ENCODE peak calls at places on chromosomes 7 and 10, in nine cellular contexts. K is SHP77; L is activated naive CD8-positive, alpha-beta T cell treated with anti-CD3 and anti-CD28 coated beads for 36 hours; T is T-helper 1 cell; J is EH; N is tibial artery; E is left cardiac atrium; I is activated T-cell treated with anti-CD3 and anti-CD28 coated beads, Interleukin-2, amount 50 U/mL, for 4 hours; U is AG08396. D is an unnamed sample.

GRCh38 chr7:150784954-150785353 is 15.2 kb downstream of the TMEM176B start:
- DNase-seq in K (no peak), L (no peak), T (no peak), J (no peak), N (no peak), E (no peak), I (no peak), U (no peak), D (no peak)

GRCh38 chr10:79055892-79056291 is 12.9 kb upstream of the ZMIZ1 start:
- DNase-seq in K (no peak), L (no peak), T (no peak), J (no peak), N (peak; percentile 14), E (no peak), I (no peak), U (no peak), D (no peak)

GRCh38 chr7:2431260-2431867 is 28.0 kb downstream of the CHST12 start:
- DNase-seq in K (peak; percentile 51), L (peak; percentile 30), T (no peak), J (peak; percentile 33), N (no peak), E (no peak), I (peak; percentile 23), U (no peak), D (peak; percentile 61)

GRCh38 chr10:124152781-124153600 is 59.6 kb upstream of the CHST15 start:
- DNase-seq in K (peak; percentile 85), L (peak; percentile 48), T (peak; percentile 8), J (peak; percentile 92), N (peak; percentile 44), E (peak; percentile 60), I (peak; percentile 23), U (peak; percentile 87), D (peak; percentile 82)

GRCh38 chr10:102743588-102744373 is at the start of gene WBP1L:
- DNase-seq in K (peak; percentile 98), L (peak; percentile 91), T (peak; percentile 95), J (peak; percentile 100), N (peak; percentile 98), E (peak; percentile 95), I (peak; percentile 93), U (peak; percentile 93), D (peak; percentile 95)

GRCh38 chr7:31340603-31341002 is at the start of gene NEUROD6:
- DNase-seq in K (no peak), L (no peak), T (no peak), J (no peak), N (no peak), E (no peak), I (no peak), U (no peak), D (no peak)

GRCh38 chr10:124739119-124739921 is 4.9 kb downstream of the FAM53B start:
- DNase-seq in K (no peak), L (no peak), T (no peak), J (no peak), N (no peak), E (no peak), I (no peak), U (no peak), D (no peak)

GRCh38 chr7:3214090-3214413 is 87.0 kb upstream of the SDK1 start:
- DNase-seq in K (no peak), L (no peak), T (no peak), J (no peak), N (no peak), E (no peak), I (no peak), U (no peak), D (no peak)

GRCh38 chr10:7304110-7304509 is 106.7 kb downstream of the SFMBT2 start:
- DNase-seq in K (no peak), L (no peak), T (no peak), J (no peak), N (no peak), E (no peak), I (no peak), U (no peak), D (no peak)

GRCh38 chr10:62766383-62766782 is 38.1 kb upstream of the ADO start:
- DNase-seq in K (no peak), L (no peak), T (no peak), J (no peak), N (no peak), E (no peak), I (no peak), U (no peak), D (no peak)

GRCh38 chr7:3267928-3268690 is 32.9 kb upstream of the SDK1 start:
- DNase-seq in K (peak; percentile 90), L (no peak), T (no peak), J (peak; percentile 9), N (no peak), E (no peak), I (no peak), U (peak; percentile 13), D (peak; percentile 86)

GRCh38 chr10:851891-852290 is 79.6 kb downstream of the LARP4B start:
- DNase-seq in K (no peak), L (no peak), T (no peak), J (no peak), N (no peak), E (no peak), I (no peak), U (no peak), D (no peak)

GRCh38 chr7:103446046-103446520 is at the start of gene SLC26A5:
- DNase-seq in K (no peak), L (peak; percentile 38), T (no peak), J (no peak), N (no peak), E (no peak), I (no peak), U (peak; percentile 17), D (no peak)

GRCh38 chr7:12594122-12594897 is 23.8 kb downstream of the SCIN start:
- DNase-seq in K (no peak), L (no peak), T (no peak), J (no peak), N (no peak), E (no peak), I (no peak), U (no peak), D (no peak)

GRCh38 chr7:30091431-30092386 is 43.1 kb upstream of the MTURN start:
- DNase-seq in K (no peak), L (no peak), T (no peak), J (peak; percentile 90), N (no peak), E (no peak), I (no peak), U (peak; percentile 65), D (peak; percentile 38)

GRCh38 chr10:51230828-51231227 is 156.5 kb downstream of the PRKG1 start:
- DNase-seq in K (no peak), L (no peak), T (no peak), J (no peak), N (no peak), E (no peak), I (no peak), U (no peak), D (no peak)

GRCh38 chr7:73433924-73434700 is 534 bp downstream of the FZD9 start:
- DNase-seq in K (no peak), L (peak; percentile 35), T (peak; percentile 5), J (no peak), N (no peak), E (no peak), I (no peak), U (no peak), D (no peak)

GRCh38 chr7:155885162-155886160 is 73.2 kb upstream of the SHH start:
- DNase-seq in K (no peak), L (no peak), T (no peak), J (no peak), N (no peak), E (peak; percentile 68), I (no peak), U (peak; percentile 51), D (peak; percentile 39)

GRCh38 chr10:46787321-46787615 is 124.0 kb upstream of the PTPN20 start:
- DNase-seq in K (no peak), L (peak; percentile 28), T (no peak), J (peak; percentile 76), N (no peak), E (no peak), I (no peak), U (peak; percentile 20), D (no peak)

GRCh38 chr10:46309511-46310142 is 22.8 kb downstream of the ANTXRL start:
- DNase-seq in K (no peak), L (no peak), T (no peak), J (no peak), N (no peak), E (no peak), I (no peak), U (no peak), D (no peak)

GRCh38 chr7:158729646-158730382 is 25.2 kb upstream of the NCAPG2 start:
- DNase-seq in K (no peak), L (no peak), T (no peak), J (no peak), N (no peak), E (no peak), I (no peak), U (no peak), D (no peak)

GRCh38 chr7:91518058-91518457 is 253.8 kb downstream of the FZD1 start:
- DNase-seq in K (no peak), L (no peak), T (no peak), J (no peak), N (no peak), E (no peak), I (no peak), U (no peak), D (no peak)

GRCh38 chr7:128042027-128042426 is 10.8 kb upstream of the LRRC4 start:
- DNase-seq in K (no peak), L (no peak), T (no peak), J (no peak), N (no peak), E (no peak), I (no peak), U (no peak), D (no peak)

GRCh38 chr10:6701289-6701688 is 121.2 kb upstream of the PRKCQ start:
- DNase-seq in K (no peak), L (no peak), T (no peak), J (no peak), N (no peak), E (no peak), I (no peak), U (no peak), D (no peak)

GRCh38 chr7:146115665-146116451 is 743 bp upstream of the CNTNAP2 start:
- DNase-seq in K (peak; percentile 57), L (peak; percentile 37), T (no peak), J (peak; percentile 46), N (no peak), E (peak; percentile 54), I (no peak), U (peak; percentile 39), D (peak; percentile 1)

D was measured in HTR-8/SVneo.